ENCODE peak calls at places on chromosome 17, in five cellular contexts. One of them, this sample, is unnamed.
A peak's percentile ranks its signal among the peaks of the same experiment; 100 is the strongest.

GRCh38 chr17:7262192-7263070 is at the start of gene CLDN7:
- DNase-seq in prostate gland: peak; percentile 71
- DNase-seq in tibial nerve: no peak
- DNase-seq in stomach: peak; percentile 52
- DNase-seq in AG04450: no peak
- DNase-seq in this sample: peak; percentile 89

GRCh38 chr17:38341035-38341721 is 2.6 kb downstream of the GPR179 start:
- DNase-seq in prostate gland: peak; percentile 69
- DNase-seq in tibial nerve: peak; percentile 21
- DNase-seq in stomach: peak; percentile 85
- DNase-seq in AG04450: no peak
- DNase-seq in this sample: no peak

GRCh38 chr17:34248807-34249496 is 6.1 kb upstream of the CCL2 start:
- DNase-seq in prostate gland: no peak
- DNase-seq in tibial nerve: no peak
- DNase-seq in stomach: no peak
- DNase-seq in AG04450: no peak
- DNase-seq in this sample: no peak

GRCh38 chr17:39553326-39553945 is 54.3 kb downstream of the NEUROD2 start:
- DNase-seq in prostate gland: no peak
- DNase-seq in tibial nerve: no peak
- DNase-seq in stomach: no peak
- DNase-seq in AG04450: no peak
- DNase-seq in this sample: no peak

GRCh38 chr17:8153550-8153956 is 1.3 kb upstream of the PER1 start:
- DNase-seq in prostate gland: no peak
- DNase-seq in tibial nerve: peak; percentile 90
- DNase-seq in stomach: peak; percentile 73
- DNase-seq in AG04450: peak; percentile 92
- DNase-seq in this sample: peak; percentile 91

GRCh38 chr17:38685485-38685884 is 10.7 kb upstream of the EPOP start:
- DNase-seq in prostate gland: no peak
- DNase-seq in tibial nerve: no peak
- DNase-seq in stomach: no peak
- DNase-seq in AG04450: no peak
- DNase-seq in this sample: peak; percentile 61

GRCh38 chr17:39767147-39767546 is 29.4 kb downstream of the GRB7 start:
- DNase-seq in prostate gland: no peak
- DNase-seq in tibial nerve: no peak
- DNase-seq in stomach: no peak
- DNase-seq in AG04450: no peak
- DNase-seq in this sample: no peak

GRCh38 chr17:38926290-38927070 is 1.1 kb downstream of the LASP1NB start:
- DNase-seq in prostate gland: no peak
- DNase-seq in tibial nerve: no peak
- DNase-seq in stomach: peak; percentile 19
- DNase-seq in AG04450: no peak
- DNase-seq in this sample: no peak

GRCh38 chr17:8016632-8017424 is 14.4 kb downstream of the GUCY2D start:
- DNase-seq in prostate gland: peak; percentile 63
- DNase-seq in tibial nerve: peak; percentile 54
- DNase-seq in stomach: peak; percentile 68
- DNase-seq in AG04450: no peak
- DNase-seq in this sample: peak; percentile 82

GRCh38 chr17:57609878-57610270 is 135.2 kb downstream of the CCDC182 start:
- DNase-seq in prostate gland: no peak
- DNase-seq in tibial nerve: no peak
- DNase-seq in stomach: no peak
- DNase-seq in AG04450: no peak
- DNase-seq in this sample: no peak

GRCh38 chr17:40364121-40364861 is at the start of gene GJD3:
- DNase-seq in prostate gland: no peak
- DNase-seq in tibial nerve: no peak
- DNase-seq in stomach: no peak
- DNase-seq in AG04450: no peak
- DNase-seq in this sample: no peak

GRCh38 chr17:57707892-57708291 is 37.2 kb downstream of the CCDC182 start:
- DNase-seq in prostate gland: no peak
- DNase-seq in tibial nerve: no peak
- DNase-seq in stomach: no peak
- DNase-seq in AG04450: no peak
- DNase-seq in this sample: no peak

GRCh38 chr17:42748906-42749798 is 4.3 kb upstream of the EZH1 start:
- DNase-seq in prostate gland: no peak
- DNase-seq in tibial nerve: peak; percentile 72
- DNase-seq in stomach: peak; percentile 31
- DNase-seq in AG04450: no peak
- DNase-seq in this sample: no peak

GRCh38 chr17:2253768-2254406 is 49.7 kb downstream of the SMG6 start:
- DNase-seq in prostate gland: no peak
- DNase-seq in tibial nerve: no peak
- DNase-seq in stomach: no peak
- DNase-seq in AG04450: no peak
- DNase-seq in this sample: no peak

GRCh38 chr17:31002047-31002446 is 31.2 kb downstream of the RNF135 start:
- DNase-seq in prostate gland: no peak
- DNase-seq in tibial nerve: no peak
- DNase-seq in stomach: no peak
- DNase-seq in AG04450: no peak
- DNase-seq in this sample: no peak

GRCh38 chr17:58531661-58532554 is 17.5 kb upstream of the MTMR4 start:
- DNase-seq in prostate gland: peak; percentile 32
- DNase-seq in tibial nerve: no peak
- DNase-seq in stomach: peak; percentile 68
- DNase-seq in AG04450: no peak
- DNase-seq in this sample: peak; percentile 49

GRCh38 chr17:50203086-50203485 is 1.7 kb upstream of the COL1A1 start:
- DNase-seq in prostate gland: no peak
- DNase-seq in tibial nerve: no peak
- DNase-seq in stomach: no peak
- DNase-seq in AG04450: no peak
- DNase-seq in this sample: no peak
- TF ChIP-seq CTCF in prostate gland: no peak
- TF ChIP-seq CTCF in tibial nerve: no peak
- TF ChIP-seq CTCF in stomach: no peak
- TF ChIP-seq CTCF in AG04450: no peak
- TF ChIP-seq CTCF in this sample: no peak

DNA sequence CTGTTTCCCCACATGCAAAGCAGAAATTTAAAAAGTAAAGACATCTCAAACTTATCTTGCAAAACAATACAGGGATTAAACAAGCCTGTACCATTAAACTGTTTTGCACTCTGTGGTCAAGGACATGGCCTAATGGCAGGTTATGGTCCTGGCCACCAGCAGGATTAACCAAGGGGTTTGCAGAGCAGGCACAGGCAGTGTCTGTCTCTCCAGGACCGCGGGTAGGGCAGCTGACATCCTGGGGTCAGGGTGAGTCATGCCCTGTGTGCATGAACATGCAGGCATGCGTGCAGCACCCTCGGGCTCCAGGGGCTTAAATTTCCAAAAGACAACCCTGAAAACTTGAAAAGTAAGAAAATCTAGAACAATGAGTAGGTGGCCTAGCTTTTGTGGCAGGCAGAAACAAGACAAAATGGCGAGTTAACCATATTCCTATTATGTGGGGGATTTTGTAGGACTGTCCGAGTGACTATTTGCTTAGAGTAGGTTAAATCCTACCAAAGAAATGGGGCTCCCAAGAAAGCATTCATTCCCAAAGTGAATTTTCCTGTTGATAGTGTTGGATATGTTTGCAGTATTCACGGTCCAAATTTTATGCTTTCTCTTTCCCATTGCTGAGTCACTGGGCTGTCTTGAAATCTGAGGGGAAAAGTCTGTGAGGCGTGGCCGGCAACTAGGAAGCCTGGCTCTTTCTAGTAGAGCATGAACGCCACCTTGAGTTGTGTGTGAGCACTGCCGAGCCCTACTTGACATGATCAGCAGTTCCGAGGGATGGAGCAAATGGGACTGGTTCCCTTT is 158.4 kb upstream of the FAM20A start:
- DNase-seq in prostate gland: peak; percentile 75
- DNase-seq in tibial nerve: peak; percentile 97
- DNase-seq in stomach: peak; percentile 90
- DNase-seq in AG04450: peak; percentile 86
- DNase-seq in this sample: peak; percentile 85
- H3K9me3 ChIP-seq in prostate gland: no peaks in the 10 kb centered on the region
- H3K9me3 ChIP-seq in tibial nerve: no peaks in the 10 kb centered on the region
- H3K9me3 ChIP-seq in stomach: no peaks in the 10 kb centered on the region
- H3K9me3 ChIP-seq in AG04450: no peaks in the 10 kb centered on the region
- H3K9me3 ChIP-seq in this sample: no peaks in the 10 kb centered on the region

GRCh38 chr17:44362479-44362963 is 1.1 kb downstream of the FAM171A2 start:
- DNase-seq in prostate gland: no peak
- DNase-seq in tibial nerve: no peak
- DNase-seq in stomach: no peak
- DNase-seq in AG04450: no peak
- DNase-seq in this sample: no peak

GRCh38 chr17:44360826-44361225 is 2.8 kb downstream of the FAM171A2 start:
- DNase-seq in prostate gland: no peak
- DNase-seq in tibial nerve: no peak
- DNase-seq in stomach: no peak
- DNase-seq in AG04450: peak; percentile 32
- DNase-seq in this sample: peak; percentile 31

GRCh38 chr17:44362056-44362355 is 1.6 kb downstream of the FAM171A2 start:
- DNase-seq in prostate gland: no peak
- DNase-seq in tibial nerve: no peak
- DNase-seq in stomach: no peak
- DNase-seq in AG04450: no peak
- DNase-seq in this sample: no peak

GRCh38 chr17:44360144-44360533 is 3.5 kb downstream of the FAM171A2 start:
- DNase-seq in prostate gland: no peak
- DNase-seq in tibial nerve: no peak
- DNase-seq in stomach: no peak
- DNase-seq in AG04450: no peak
- DNase-seq in this sample: no peak

GRCh38 chr17:44361292-44362055 is 2.2 kb downstream of the FAM171A2 start:
- DNase-seq in prostate gland: no peak
- DNase-seq in tibial nerve: no peak
- DNase-seq in stomach: no peak
- DNase-seq in AG04450: no peak
- DNase-seq in this sample: peak; percentile 28
- H3K4me3 ChIP-seq in prostate gland: no peak overlapping the region
- H3K4me3 ChIP-seq in tibial nerve: no peak overlapping the region
- H3K4me3 ChIP-seq in stomach: no peak overlapping the region
- H3K4me3 ChIP-seq in AG04450: peak overlapping the region; percentile 20
- H3K4me3 ChIP-seq in this sample: no peak overlapping the region

GRCh38 chr17:72433797-72434196 is 313.0 kb downstream of the SOX9 start:
- DNase-seq in prostate gland: no peak
- DNase-seq in tibial nerve: no peak
- DNase-seq in stomach: no peak
- DNase-seq in AG04450: no peak
- DNase-seq in this sample: no peak

GRCh38 chr17:72432881-72433280 is 312.1 kb downstream of the SOX9 start:
- DNase-seq in prostate gland: no peak
- DNase-seq in tibial nerve: no peak
- DNase-seq in stomach: no peak
- DNase-seq in AG04450: no peak
- DNase-seq in this sample: no peak

GRCh38 chr17:72429066-72429638 is 308.3 kb downstream of the SOX9 start:
- DNase-seq in prostate gland: no peak
- DNase-seq in tibial nerve: no peak
- DNase-seq in stomach: no peak
- DNase-seq in AG04450: no peak
- DNase-seq in this sample: no peak

GRCh38 chr17:72432143-72432604 is 311.4 kb downstream of the SOX9 start:
- DNase-seq in prostate gland: no peak
- DNase-seq in tibial nerve: no peak
- DNase-seq in stomach: no peak
- DNase-seq in AG04450: peak; percentile 15
- DNase-seq in this sample: no peak

GRCh38 chr17:72430611-72431432 is 310.0 kb downstream of the SOX9 start:
- DNase-seq in prostate gland: no peak
- DNase-seq in tibial nerve: no peak
- DNase-seq in stomach: no peak
- DNase-seq in AG04450: no peak
- DNase-seq in this sample: no peak
- TF ChIP-seq CTCF in prostate gland: no peak
- TF ChIP-seq CTCF in tibial nerve: no peak
- TF ChIP-seq CTCF in stomach: no peak
- TF ChIP-seq CTCF in AG04450: peak; percentile 11
- TF ChIP-seq CTCF in this sample: no peak

GRCh38 chr17:21294321-21295035 is 10.0 kb downstream of the MAP2K3 start:
- DNase-seq in prostate gland: no peak
- DNase-seq in tibial nerve: no peak
- DNase-seq in stomach: no peak
- DNase-seq in AG04450: no peak
- DNase-seq in this sample: peak; percentile 77
- H3K9me3 ChIP-seq in prostate gland: no peaks in the 10 kb centered on the region
- H3K9me3 ChIP-seq in tibial nerve: no peaks in the 10 kb centered on the region
- H3K9me3 ChIP-seq in stomach: no peaks in the 10 kb centered on the region
- H3K9me3 ChIP-seq in AG04450: peaks cover 79% of the 10 kb centered on the region
- H3K9me3 ChIP-seq in this sample: no peaks in the 10 kb centered on the region

DNA sequence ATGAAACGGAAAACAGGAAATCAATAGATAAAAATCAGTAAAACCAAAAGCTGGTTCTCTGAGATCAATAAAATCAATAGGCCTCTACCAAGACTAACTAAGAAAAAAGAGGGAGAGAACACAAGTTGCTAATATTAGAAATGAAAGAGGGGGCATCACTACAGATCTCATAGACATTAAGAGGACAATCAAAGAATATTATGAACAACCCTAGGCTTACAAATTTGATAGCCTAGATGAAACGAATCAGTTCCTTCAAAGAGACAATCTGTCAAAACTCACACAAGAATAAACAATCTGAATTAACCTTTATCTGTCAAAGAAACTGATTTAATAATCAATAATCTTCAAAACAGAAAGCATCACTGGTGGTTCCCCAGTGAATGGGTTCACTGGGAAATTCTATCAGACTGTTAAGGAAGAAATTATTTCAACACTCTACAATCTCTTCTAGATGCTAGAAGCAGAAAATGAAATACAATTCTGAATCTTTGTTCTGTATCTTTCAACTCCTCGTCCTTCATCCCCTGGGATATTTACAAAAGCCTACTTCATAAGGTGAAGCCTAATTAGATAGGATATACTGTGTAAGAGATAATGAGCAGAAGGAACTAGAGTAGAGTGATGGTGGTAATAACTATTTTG is 4.4 kb downstream of the ABCA9 start:
- DNase-seq in prostate gland: no peak
- DNase-seq in tibial nerve: no peak
- DNase-seq in stomach: no peak
- DNase-seq in AG04450: no peak
- DNase-seq in this sample: no peak
- H3K4me3 ChIP-seq in prostate gland: no peak overlapping the region
- H3K4me3 ChIP-seq in tibial nerve: no peak overlapping the region
- H3K4me3 ChIP-seq in stomach: no peak overlapping the region
- H3K4me3 ChIP-seq in AG04450: no peak overlapping the region
- H3K4me3 ChIP-seq in this sample: no peak overlapping the region

GRCh38 chr17:13462161-13462560 is 139.6 kb downstream of the HS3ST3A1 start:
- DNase-seq in prostate gland: no peak
- DNase-seq in tibial nerve: no peak
- DNase-seq in stomach: no peak
- DNase-seq in AG04450: peak; percentile 55
- DNase-seq in this sample: no peak
- TF ChIP-seq CTCF in prostate gland: no peak
- TF ChIP-seq CTCF in tibial nerve: no peak
- TF ChIP-seq CTCF in stomach: no peak
- TF ChIP-seq CTCF in AG04450: no peak
- TF ChIP-seq CTCF in this sample: no peak